ENCODE peak calls at places on chromosomes 6 and 20, in six cellular contexts. M is prostate gland; D is A673; V is suprapubic skin; H is PC-9; W is CD4-positive, CD25-positive, alpha-beta regulatory T cell. T is an unnamed sample. For H3K4me1, the result is how much of the 10 kb centered on the place peaks cover.

GRCh38 chr6:30839666-30840065 is 44.7 kb upstream of the DDR1 start:
- DNase-seq in M (no peak), D (no peak), V (no peak), H (peak), W (no peak), T (no peak)

GRCh38 chr20:4556781-4557180 is 164.9 kb upstream of the PRND start:
- DNase-seq in M (no peak), D (no peak), V (no peak), H (no peak), W (no peak), T (no peak)

GRCh38 chr20:58669287-58670006 is 18.4 kb downstream of the STX16 start:
- DNase-seq in M (no peak), D (no peak), V (no peak), H (no peak), W (no peak), T (no peak)

GRCh38 chr6:157305676-157306653 is 17.4 kb downstream of the TMEM242 start:
- DNase-seq in M (no peak), D (no peak), V (no peak), H (no peak), W (no peak), T (no peak)

GRCh38 chr6:108501559-108501958 is 59.2 kb upstream of the FOXO3 start:
- DNase-seq in M (no peak), D (no peak), V (no peak), H (peak), W (no peak), T (no peak)

GRCh38 chr6:89644864-89645263 is 6.3 kb upstream of the LYRM2 start:
- DNase-seq in M (no peak), D (no peak), V (no peak), H (peak), W (no peak), T (no peak)

GRCh38 chr20:37920270-37920669 is 17.3 kb downstream of the VSTM2L start:
- DNase-seq in M (no peak), D (peak), V (no peak), H (no peak), W (no peak), T (no peak)

GRCh38 chr6:109393882-109394281 is 11.6 kb upstream of the CD164 start:
- DNase-seq in M (no peak), D (peak), V (no peak), H (no peak), W (no peak), T (no peak)

GRCh38 chr6:167532410-167533294 is 207.8 kb downstream of the TTLL2 start:
- DNase-seq in M (no peak), D (peak), V (no peak), H (no peak), W (no peak), T (no peak)

GRCh38 chr20:15012551-15012950 is 675.1 kb upstream of the FLRT3 start:
- DNase-seq in M (no peak), D (no peak), V (no peak), H (no peak), W (no peak), T (no peak)

GRCh38 chr6:56593801-56594318 is 48.8 kb downstream of the DST start:
- DNase-seq in M (no peak), D (no peak), V (no peak), H (no peak), W (peak), T (no peak)

GRCh38 chr6:144944121-144944520 is 659.0 kb downstream of the UTRN start:
- DNase-seq in M (no peak), D (no peak), V (no peak), H (no peak), W (no peak), T (no peak)

DNA sequence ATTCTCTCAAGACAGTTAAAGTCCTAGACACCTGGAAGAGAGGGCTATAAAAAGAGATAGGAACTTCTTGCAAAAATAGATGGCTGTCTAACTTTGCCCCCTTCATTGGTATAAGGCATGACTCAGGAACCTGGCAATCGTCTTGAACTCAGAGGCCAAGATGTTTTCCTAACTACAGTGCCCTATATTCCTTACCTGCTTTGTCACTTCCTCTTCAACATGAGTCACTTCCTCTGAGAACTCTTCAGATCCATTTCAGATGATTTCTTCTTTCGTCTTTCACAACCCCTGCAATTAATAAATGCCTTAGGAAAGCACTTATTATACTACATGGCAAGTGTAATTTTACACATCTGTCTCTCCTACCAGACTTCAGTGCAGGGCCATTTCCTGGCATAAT is 83.5 kb downstream of the HAO1 start:
- DNase-seq in M (no peak), D (peak), V (no peak), H (no peak), W (no peak), T (peak)
- H3K4me1 ChIP-seq in M (under half), D (under half), V (under half), H (under half), W (under half), T (under half)

GRCh38 chr20:19834287-19834686 is 76.2 kb downstream of the RIN2 start:
- DNase-seq in M (no peak), D (no peak), V (no peak), H (no peak), W (no peak), T (no peak)
- H3K27ac ChIP-seq in M (no peak), D (no peak), V (no peak), H (no peak), W (no peak), T (no peak)

GRCh38 chr6:44808148-44808547 is 420.6 kb downstream of the CDC5L start:
- DNase-seq in M (no peak), D (no peak), V (no peak), H (no peak), W (no peak), T (no peak)
- H3K4me1 ChIP-seq in M (under half), D (under half), V (under half), H (under half), W (under half), T (under half)

GRCh38 chr6:41575598-41575997 is 29.4 kb downstream of the FOXP4 start:
- DNase-seq in M (no peak), D (no peak), V (no peak), H (no peak), W (no peak), T (no peak)

GRCh38 chr6:41577356-41577864 is 31.2 kb downstream of the FOXP4 start:
- DNase-seq in M (no peak), D (no peak), V (no peak), H (no peak), W (no peak), T (no peak)

GRCh38 chr6:41576667-41577066 is 30.5 kb downstream of the FOXP4 start:
- DNase-seq in M (no peak), D (no peak), V (no peak), H (no peak), W (no peak), T (no peak)

GRCh38 chr6:41578714-41579610 is 32.8 kb downstream of the FOXP4 start:
- DNase-seq in M (no peak), D (peak), V (no peak), H (no peak), W (no peak), T (peak)

GRCh38 chr6:41577865-41578713 is 31.9 kb downstream of the FOXP4 start:
- DNase-seq in M (peak), D (peak), V (no peak), H (peak), W (no peak), T (peak)
- H3K27ac ChIP-seq in M (peak), D (peak), V (peak), H (peak), W (no peak), T (peak)

GRCh38 chr20:13753436-13754036 is 31.2 kb downstream of the ESF1 start:
- DNase-seq in M (no peak), D (no peak), V (no peak), H (no peak), W (no peak), T (no peak)
- H3K4me1 ChIP-seq in M (under half), D (under half), V (under half), H (under half), W (under half), T (under half)

GRCh38 chr6:105879902-105880547 is 206.1 kb upstream of the PRDM1 start:
- DNase-seq in M (no peak), D (no peak), V (no peak), H (no peak), W (peak), T (no peak)
- H3K27ac ChIP-seq in M (no peak), D (no peak), V (no peak), H (no peak), W (no peak), T (no peak)

GRCh38 chr6:10880366-10880765 is 1.5 kb downstream of the GCM2 start:
- DNase-seq in M (no peak), D (no peak), V (no peak), H (no peak), W (no peak), T (no peak)

GRCh38 chr6:10875026-10875425 is 6.8 kb downstream of the GCM2 start:
- DNase-seq in M (no peak), D (no peak), V (no peak), H (no peak), W (no peak), T (no peak)

GRCh38 chr6:10874207-10874606 is 7.6 kb downstream of the GCM2 start:
- DNase-seq in M (no peak), D (no peak), V (no peak), H (no peak), W (no peak), T (no peak)

GRCh38 chr6:10873374-10873773 is 8.5 kb downstream of the GCM2 start:
- DNase-seq in M (no peak), D (no peak), V (no peak), H (no peak), W (no peak), T (no peak)

DNA sequence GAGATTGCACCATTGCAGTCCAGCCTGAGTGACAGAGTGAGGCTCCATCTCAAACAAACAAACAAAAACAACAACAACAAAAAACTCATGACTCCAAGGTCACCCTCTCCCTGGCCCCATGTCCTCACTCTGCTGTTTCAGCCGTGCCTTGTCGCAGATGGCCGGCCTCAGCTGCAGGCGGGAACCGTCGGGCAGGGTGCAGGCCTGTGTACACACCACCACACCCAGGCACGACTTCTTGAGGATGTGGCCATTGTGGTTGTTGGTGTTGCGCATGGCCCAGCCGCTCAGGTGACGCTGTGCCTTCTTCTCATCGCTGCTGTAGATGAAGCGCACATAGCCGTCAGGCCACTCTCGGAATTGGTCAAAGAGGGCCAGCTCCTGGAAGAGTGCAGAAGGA is 4.8 kb downstream of the GCM2 start:
- DNase-seq in M (no peak), D (no peak), V (no peak), H (no peak), W (no peak), T (no peak)
- H3K4me1 ChIP-seq in M (under half), D (under half), V (under half), H (under half), W (under half), T (under half)

GRCh38 chr6:106973841-106974336 is 640 bp downstream of the CD24 start:
- DNase-seq in M (peak), D (no peak), V (no peak), H (peak), W (peak), T (no peak)
- H3K27ac ChIP-seq in M (peak), D (no peak), V (peak), H (peak), W (no peak), T (peak)

DNA sequence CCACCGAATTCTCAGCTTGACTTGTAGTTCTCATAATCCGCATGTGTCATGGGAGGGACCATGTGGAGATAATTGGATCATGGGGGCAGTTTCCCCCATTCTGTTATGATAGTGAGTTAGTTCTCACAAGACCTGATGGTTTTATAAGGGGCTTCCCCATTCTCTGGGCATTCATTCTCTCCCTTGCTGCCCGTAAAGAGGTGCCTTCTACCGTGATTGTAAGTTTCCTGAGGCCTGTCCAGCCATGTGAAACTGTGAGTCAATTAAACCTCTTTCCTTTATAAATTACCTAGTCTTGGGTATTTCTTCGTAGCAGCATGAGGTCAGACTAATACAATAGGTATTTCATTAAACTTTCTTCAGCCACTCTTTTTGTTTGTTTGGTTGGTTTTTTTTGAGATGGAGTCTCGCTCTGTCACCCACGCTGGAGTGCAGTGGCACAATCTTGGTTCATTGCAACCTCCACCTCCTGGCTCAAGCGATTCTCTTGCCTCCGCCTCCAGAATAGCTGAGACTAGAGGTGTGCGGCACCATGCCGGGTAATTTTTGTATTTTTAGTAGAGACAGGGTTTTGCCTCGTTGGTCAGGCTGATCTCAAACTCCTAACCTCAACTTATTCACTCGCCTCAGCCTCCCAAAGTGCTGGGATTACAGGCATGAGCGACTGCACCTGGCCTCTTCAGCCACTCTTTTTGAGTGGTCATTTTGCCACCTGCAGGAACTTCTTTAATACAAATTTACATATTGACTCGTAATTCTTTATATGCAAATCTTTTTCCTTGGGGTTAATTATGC is 36.3 kb downstream of the GSTA2 start:
- DNase-seq in M (no peak), D (no peak), V (no peak), H (no peak), W (no peak), T (no peak)
- H3K4me1 ChIP-seq in M (under half), D (under half), V (under half), H (under half), W (under half), T (under half)

GRCh38 chr6:20400476-20401402 is 940 bp upstream of the E2F3 start:
- DNase-seq in M (no peak), D (peak), V (no peak), H (no peak), W (peak), T (peak)
- H3K27ac ChIP-seq in M (peak), D (peak), V (peak), H (peak), W (peak), T (peak)

T was measured in SJSA1.